ENCODE peak calls at places on chromosomes 1 and 21, in five cellular contexts. H is SK-N-SH, V is K562, U is GM12892, W is HepG2. K is an unnamed sample.

GRCh38 chr21:45615145-45615711 is 28.3 kb upstream of the PCBP3 start:
- DNase-seq in U (no peak), W (peak), V (no peak), H (peak), K (peak)

GRCh38 chr21:31416465-31416864 is 72.4 kb upstream of the TIAM1 start:
- DNase-seq in H (no peak), V (no peak), W (no peak), U (no peak), K (no peak)

GRCh38 chr1:178945763-178946266 is 74.9 kb upstream of the ANGPTL1 start:
- DNase-seq in H (no peak), U (no peak), W (no peak), V (no peak), K (no peak)

GRCh38 chr1:77399250-77400086 is 117.6 kb downstream of the AK5 start:
- DNase-seq in V (no peak), U (no peak), W (no peak), H (no peak), K (no peak)

GRCh38 chr1:168097921-168098528 is 38.7 kb downstream of the GPR161 start:
- DNase-seq in H (no peak), U (no peak), W (no peak), V (no peak), K (no peak)

GRCh38 chr1:25676488-25676887 is 59.9 kb downstream of the MAN1C1 start:
- DNase-seq in U (no peak), H (no peak), V (no peak), W (no peak), K (no peak)

GRCh38 chr1:26289158-26290059 is 9.5 kb downstream of the SH3BGRL3 start:
- DNase-seq in U (peak), H (no peak), W (no peak), V (no peak), K (peak)

GRCh38 chr1:6454856-6455751 is 10.9 kb downstream of the TNFRSF25 start:
- DNase-seq in H (peak), W (no peak), V (no peak), U (no peak), K (no peak)

GRCh38 chr1:181514298-181515290 is 31.3 kb downstream of the CACNA1E start:
- DNase-seq in W (no peak), V (no peak), U (no peak), H (no peak), K (no peak)

GRCh38 chr1:58399176-58399575 is 147.3 kb downstream of the OMA1 start:
- DNase-seq in H (no peak), U (no peak), W (no peak), V (no peak), K (no peak)

GRCh38 chr1:6889875-6890480 is 104.7 kb downstream of the CAMTA1 start:
- DNase-seq in V (peak), W (peak), U (no peak), H (peak), K (no peak)

GRCh38 chr1:203672354-203672753 is 45.7 kb downstream of the ATP2B4 start:
- DNase-seq in U (no peak), V (no peak), H (peak), W (no peak), K (no peak)

GRCh38 chr1:62337785-62338631 is 18.8 kb upstream of the KANK4 start:
- DNase-seq in V (peak), U (no peak), H (no peak), W (peak), K (no peak)

GRCh38 chr1:44417351-44418021 is 12.4 kb downstream of the RNF220 start:
- DNase-seq in W (no peak), V (no peak), H (peak), U (no peak), K (no peak)

GRCh38 chr1:178134061-178134460 is 40.2 kb downstream of the RASAL2 start:
- DNase-seq in U (no peak), V (no peak), H (no peak), W (no peak), K (no peak)

GRCh38 chr1:78839704-78840277 is 166.7 kb downstream of the ADGRL4 start:
- DNase-seq in U (no peak), V (peak), H (peak), W (peak), K (no peak)

GRCh38 chr1:178931843-178932551 is 61.1 kb upstream of the ANGPTL1 start:
- DNase-seq in U (no peak), W (no peak), V (no peak), H (no peak), K (no peak)

GRCh38 chr1:150566589-150567340 is 12.6 kb downstream of the MCL1 start:
- DNase-seq in W (no peak), H (no peak), U (no peak), V (no peak), K (no peak)

GRCh38 chr1:161115132-161115711 is 2.6 kb downstream of the PFDN2 start:
- DNase-seq in V (no peak), U (no peak), W (peak), H (no peak), K (no peak)

GRCh38 chr1:62038594-62039284 is 155.9 kb upstream of the L1TD1 start:
- DNase-seq in H (peak), W (peak), V (no peak), U (no peak), K (no peak)

GRCh38 chr1:209641216-209642181 is 10.7 kb downstream of the LAMB3 start:
- DNase-seq in V (peak), W (no peak), H (no peak), U (no peak), K (no peak)

GRCh38 chr1:147822292-147822691 is 61.9 kb upstream of the GJA5 start:
- DNase-seq in H (no peak), V (no peak), U (no peak), W (no peak), K (no peak)

GRCh38 chr1:180343931-180344406 is 113.9 kb downstream of the LHX4 start:
- DNase-seq in V (no peak), W (no peak), U (no peak), H (peak), K (no peak)

GRCh38 chr1:85581138-85581801 is 709 bp downstream of the CCN1 start:
- DNase-seq in V (peak), H (peak), U (peak), W (peak), K (peak)

GRCh38 chr21:26377111-26377694 is 195.9 kb downstream of the CYYR1 start:
- DNase-seq in U (no peak), V (no peak), H (no peak), W (no peak), K (no peak)

GRCh38 chr1:151313501-151313900 is 13.7 kb downstream of the PI4KB start:
- DNase-seq in V (no peak), W (no peak), H (no peak), U (no peak), K (no peak)

GRCh38 chr1:201394596-201394995 is 4.5 kb downstream of the LAD1 start:
- DNase-seq in H (no peak), W (no peak), V (no peak), U (no peak), K (no peak)

DNA sequence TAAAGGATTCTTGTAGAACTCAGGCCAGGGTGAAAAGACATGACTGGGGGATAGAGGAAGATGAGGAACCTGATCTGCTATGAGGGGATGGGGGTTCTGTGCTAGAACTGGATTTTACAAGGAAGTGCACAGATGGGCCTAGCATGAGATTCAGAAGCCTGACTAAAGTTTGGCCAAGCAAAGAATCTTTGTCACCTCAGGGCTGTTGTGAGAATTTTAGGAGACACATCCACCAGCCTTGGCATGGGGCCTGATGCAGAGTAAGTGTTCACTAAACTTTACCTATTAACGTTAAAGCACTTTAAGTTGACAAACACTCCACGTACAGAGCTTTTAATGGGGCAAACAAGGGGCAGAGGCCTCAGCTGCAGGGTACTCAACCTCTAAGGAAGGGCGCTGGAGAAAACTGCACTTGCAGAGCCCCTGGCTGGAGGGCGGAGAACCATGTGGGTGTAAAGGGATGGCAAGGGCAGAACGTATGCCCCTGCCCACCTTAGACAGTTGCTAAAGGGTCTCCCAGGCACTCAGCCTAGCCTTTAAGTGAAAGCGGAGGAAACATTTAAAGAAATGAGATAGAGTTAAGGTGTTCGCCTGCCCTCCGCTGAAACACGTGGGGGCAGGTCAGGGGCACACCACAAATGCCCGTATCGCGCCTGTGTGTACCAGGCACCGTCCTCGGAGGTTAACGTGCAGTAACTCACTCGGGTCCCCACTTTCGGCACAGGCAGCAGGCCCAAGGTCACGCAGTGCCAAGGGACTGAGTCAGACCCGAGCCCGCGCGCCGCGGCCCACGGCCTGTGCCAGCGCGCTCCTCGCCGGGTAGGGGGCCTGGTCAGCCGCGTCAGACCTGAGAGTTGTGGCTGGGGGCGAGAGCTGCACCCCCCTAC is 990 bp upstream of the MRPS6 start:
- DNase-seq in H (no peak), V (no peak), U (no peak), W (no peak), K (no peak)
- TF ChIP-seq TAF1 in H (no peak), V (no peak), U (no peak), W (no peak), K (no peak)

DNA sequence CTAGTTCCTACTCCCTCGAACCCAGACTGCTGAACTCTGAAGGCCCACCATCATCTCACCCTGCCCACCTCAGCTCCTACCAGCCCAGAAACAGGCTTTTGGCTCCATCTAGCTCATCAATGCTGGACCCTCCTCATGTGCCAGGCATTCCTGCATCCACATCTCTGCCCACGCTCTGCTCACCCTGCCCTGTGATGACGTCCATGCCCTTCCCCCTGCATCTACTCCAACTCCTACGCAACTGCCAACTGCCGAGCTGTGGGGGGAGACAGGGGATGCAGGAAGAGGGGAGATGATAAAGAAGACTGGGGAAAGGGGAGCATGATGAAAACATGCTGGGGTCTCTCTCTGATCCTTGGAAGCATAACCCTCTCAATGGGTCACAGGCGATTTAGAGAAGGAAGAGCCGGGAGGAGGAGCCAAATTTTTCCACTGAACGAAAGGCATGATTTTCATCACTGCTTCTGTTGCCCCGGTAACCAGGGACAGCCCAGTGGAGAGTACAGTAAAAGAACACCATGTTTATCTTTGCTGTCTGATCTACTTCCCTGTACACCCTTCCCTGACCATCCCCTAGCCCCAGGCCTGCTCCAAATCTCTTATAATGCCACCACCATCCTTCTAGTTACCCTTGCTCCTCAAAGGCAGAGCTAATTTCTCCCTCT is 44.3 kb downstream of the CD34 start:
- DNase-seq in H (peak), W (no peak), U (no peak), V (no peak), K (no peak)
- TF ChIP-seq POLR2AphosphoS5 in H (no peak), W (no peak), U (no peak), V (no peak), K (no peak)

GRCh38 chr1:38028671-38029070 is 16.1 kb downstream of the UTP11 start:
- DNase-seq in V (no peak), H (peak), U (no peak), W (no peak), K (no peak)
- TF ChIP-seq TAF1 in V (no peak), H (no peak), U (no peak), W (no peak), K (no peak)

GRCh38 chr1:53473463-53473862 is 14.3 kb downstream of the DMRTB1 start:
- DNase-seq in V (no peak), U (no peak), W (no peak), H (no peak), K (no peak)
- TF ChIP-seq POLR2AphosphoS5 in V (no peak), U (no peak), W (no peak), H (no peak), K (no peak)

GRCh38 chr1:29197590-29197924 is 15.9 kb upstream of the SRSF4 start:
- DNase-seq in H (peak), W (peak), V (peak), U (peak), K (peak)
- TF ChIP-seq TAF1 in H (no peak), W (no peak), V (no peak), U (no peak), K (no peak)

DNA sequence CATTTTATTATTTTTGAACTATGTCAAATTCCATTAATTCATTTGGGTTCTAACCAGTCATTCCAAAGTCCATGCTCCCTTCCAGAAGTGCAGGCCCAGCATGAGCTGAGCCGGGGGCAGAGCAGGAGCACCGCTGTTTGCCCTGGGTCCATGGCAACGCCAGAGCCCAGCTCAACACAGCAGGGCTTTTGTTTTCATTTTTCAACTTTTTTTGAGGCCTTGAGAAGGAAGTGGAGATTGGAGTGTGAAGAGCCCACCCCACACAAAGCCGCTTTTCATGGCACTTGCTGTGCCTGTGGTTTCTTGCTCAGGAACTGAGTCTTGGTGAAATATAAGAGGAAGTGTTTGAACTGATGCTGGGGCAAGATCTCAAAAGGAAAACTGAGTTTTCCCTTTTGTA is 13.2 kb upstream of the PRMT2 start:
- DNase-seq in V (no peak), W (peak), H (no peak), U (no peak), K (no peak)
- TF ChIP-seq POLR2AphosphoS5 in V (no peak), W (no peak), H (no peak), U (no peak), K (no peak)

GRCh38 chr1:199766219-199766792 is 261.2 kb upstream of the NR5A2 start:
- DNase-seq in V (no peak), H (no peak), U (no peak), W (no peak), K (no peak)
- TF ChIP-seq TAF1 in V (no peak), H (no peak), U (no peak), W (no peak), K (no peak)

GRCh38 chr1:234925440-234926251 is 203.0 kb downstream of the TOMM20 start:
- DNase-seq in W (peak), U (no peak), V (no peak), H (no peak), K (no peak)
- TF ChIP-seq POLR2AphosphoS5 in W (no peak), U (no peak), V (no peak), H (peak), K (no peak)

DNA sequence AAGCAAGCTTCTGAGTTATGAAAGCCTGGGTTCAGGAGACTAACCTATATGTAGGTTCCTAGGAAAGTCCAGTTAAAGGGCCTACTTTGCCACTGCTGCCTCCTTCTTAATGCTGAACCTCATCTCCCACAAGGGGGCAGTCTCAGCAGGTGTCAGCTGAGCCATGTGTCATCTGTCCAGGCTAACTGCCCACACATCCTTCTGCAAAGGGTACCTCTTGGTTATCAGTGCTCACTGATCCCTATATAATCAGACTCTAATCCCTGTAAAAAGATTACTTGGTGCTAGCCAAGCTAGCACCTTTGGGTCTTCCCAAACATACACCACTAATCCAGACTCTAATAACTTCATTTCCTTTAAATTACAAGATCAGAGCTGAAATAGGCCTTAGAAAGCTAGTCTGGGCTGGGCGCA is 9.0 kb downstream of the PRDX1 start:
- DNase-seq in U (no peak), V (peak), H (peak), W (peak), K (no peak)
- TF ChIP-seq TAF1 in U (no peak), V (no peak), H (no peak), W (no peak), K (no peak)

K was measured in GM12891.